ENCODE peak calls at places on chromosomes 4 and X, in six cellular contexts. C is tibial artery, W is AG09309, I is sigmoid colon, F is fibroblast of pulmonary artery, O is AG04449. H is an unnamed sample.

GRCh38 chrX:1323315-1323714 is 13.3 kb upstream of the IL3RA start:
- DNase-seq in I (no peak), W (no peak), F (no peak), O (no peak), C (no peak), H (no peak)

GRCh38 chr4:148780426-148781005 is 338.3 kb upstream of the NR3C2 start:
- DNase-seq in W (no peak), I (no peak), C (no peak), O (no peak), F (no peak), H (no peak)

GRCh38 chrX:119062750-119063374 is 9.9 kb upstream of the CT47C1 start:
- DNase-seq in C (no peak), O (no peak), I (no peak), F (peak; percentile 14), W (no peak), H (no peak)

GRCh38 chr4:107114059-107114458 is 77.9 kb upstream of the DKK2 start:
- DNase-seq in F (no peak), O (no peak), C (no peak), I (no peak), W (no peak), H (no peak)

GRCh38 chrX:6695717-6696116 is 160.8 kb upstream of the VCX3A start:
- DNase-seq in O (no peak), I (no peak), F (no peak), C (no peak), W (no peak), H (no peak)

GRCh38 chr4:26566027-26566578 is 17.8 kb upstream of the TBC1D19 start:
- DNase-seq in I (no peak), F (no peak), W (no peak), C (no peak), O (no peak), H (no peak)

GRCh38 chr4:98446499-98447375 is 185.6 kb downstream of the RAP1GDS1 start:
- DNase-seq in I (no peak), F (peak; percentile 57), C (no peak), W (no peak), O (no peak), H (peak; percentile 91)

GRCh38 chr4:186500721-186501304 is 54.6 kb downstream of the MTNR1A start:
- DNase-seq in F (no peak), I (no peak), O (no peak), C (no peak), W (no peak), H (no peak)

GRCh38 chr4:78684196-78685079 is 91.7 kb upstream of the BMP2K start:
- DNase-seq in W (no peak), F (peak; percentile 67), C (no peak), I (no peak), O (peak; percentile 14), H (no peak)

GRCh38 chr4:169089004-169089403 is 78.9 kb upstream of the CBR4 start:
- DNase-seq in I (no peak), F (no peak), O (no peak), C (no peak), W (no peak), H (no peak)

GRCh38 chr4:109434007-109434792 is 585 bp downstream of the SEC24B start:
- DNase-seq in C (peak; percentile 69), O (no peak), F (peak; percentile 21), W (no peak), I (peak; percentile 71), H (no peak)

GRCh38 chrX:133776072-133776471 is 209.3 kb downstream of the GPC3 start:
- DNase-seq in W (no peak), O (no peak), F (no peak), I (no peak), C (no peak), H (no peak)

GRCh38 chrX:9948406-9948805 is 18.8 kb upstream of the CLDN34 start:
- DNase-seq in I (no peak), O (no peak), C (no peak), F (no peak), W (no peak), H (peak; percentile 8)

GRCh38 chrX:2705036-2705435 is 13.9 kb downstream of the CD99 start:
- DNase-seq in F (peak; percentile 53), O (no peak), I (no peak), C (no peak), W (no peak), H (no peak)

GRCh38 chr4:3239998-3240920 is 8.7 kb upstream of the MSANTD1 start:
- DNase-seq in F (no peak), C (no peak), I (no peak), O (no peak), W (no peak), H (no peak)

GRCh38 chr4:174318829-174319764 is 35.4 kb downstream of the CEP44 start:
- DNase-seq in F (peak; percentile 67), I (no peak), W (no peak), O (no peak), C (no peak), H (no peak)

GRCh38 chr4:119725688-119726330 is 97.2 kb upstream of the PDE5A start:
- DNase-seq in O (no peak), W (no peak), F (no peak), C (no peak), I (no peak), H (no peak)

GRCh38 chr4:7252051-7252450 is 59.7 kb downstream of the SORCS2 start:
- DNase-seq in O (no peak), C (no peak), W (no peak), F (no peak), I (no peak), H (no peak)

GRCh38 chrX:14943963-14944362 is 70.7 kb downstream of the MOSPD2 start:
- DNase-seq in C (no peak), W (no peak), F (no peak), O (no peak), I (no peak), H (no peak)

GRCh38 chr4:4753643-4754042 is 105.8 kb upstream of the MSX1 start:
- DNase-seq in W (no peak), C (no peak), F (no peak), I (no peak), O (no peak), H (no peak)

GRCh38 chr4:32625687-32626086 is 1905.5 kb downstream of the PCDH7 start:
- DNase-seq in C (no peak), O (no peak), F (no peak), I (no peak), W (no peak), H (no peak)

GRCh38 chrX:1453951-1454785 is 1.5 kb upstream of the ASMTL start:
- DNase-seq in F (peak; percentile 85), O (peak; percentile 9), W (peak; percentile 17), C (peak; percentile 92), I (peak; percentile 91), H (peak; percentile 52)

GRCh38 chrX:147891886-147892285 is 19.8 kb upstream of the FMR1 start:
- DNase-seq in O (no peak), W (no peak), C (no peak), F (peak; percentile 24), I (no peak), H (no peak)

GRCh38 chr4:4912155-4912554 is 52.7 kb downstream of the MSX1 start:
- DNase-seq in O (no peak), C (no peak), F (no peak), I (no peak), W (no peak), H (no peak)

GRCh38 chr4:1024882-1025552 is 13.6 kb downstream of the FGFRL1 start:
- DNase-seq in O (no peak), I (no peak), C (no peak), W (no peak), F (no peak), H (no peak)

GRCh38 chr4:40309250-40309774 is 25.8 kb upstream of the CHRNA9 start:
- DNase-seq in F (peak; percentile 89), O (no peak), I (peak; percentile 89), W (no peak), C (peak; percentile 87), H (peak; percentile 78)

GRCh38 chrX:47321386-47321785 is 49.0 kb upstream of the ZNF157 start:
- DNase-seq in I (peak; percentile 88), F (peak; percentile 62), O (no peak), W (no peak), C (peak; percentile 66), H (peak; percentile 20)

GRCh38 chr4:67103001-67103737 is 442.1 kb downstream of the CENPC start:
- DNase-seq in I (no peak), O (no peak), W (no peak), C (no peak), F (no peak), H (no peak)

GRCh38 chr4:164943192-164943591 is 34.3 kb downstream of the TRIM61 start:
- DNase-seq in C (no peak), O (no peak), W (no peak), I (no peak), F (no peak), H (no peak)

GRCh38 chr4:189090174-189090814 is 850.4 kb upstream of the FRG1 start:
- DNase-seq in C (no peak), F (peak; percentile 3), O (no peak), I (no peak), W (no peak), H (no peak)

GRCh38 chrX:10597871-10598270 is 22.5 kb downstream of the MID1 start:
- DNase-seq in W (no peak), I (no peak), O (no peak), C (no peak), F (peak; percentile 61), H (no peak)

GRCh38 chr4:160136021-160136420 is 1033.1 kb downstream of the RAPGEF2 start:
- DNase-seq in C (no peak), I (no peak), W (no peak), O (no peak), F (no peak), H (peak; percentile 13)

GRCh38 chr4:123235431-123235830 is 161.2 kb upstream of the SPRY1 start:
- DNase-seq in W (no peak), O (peak; percentile 62), I (no peak), C (no peak), F (peak; percentile 32), H (peak; percentile 40)

GRCh38 chr4:55524844-55525571 is 21.7 kb downstream of the CLOCK start:
- DNase-seq in C (no peak), F (peak; percentile 42), W (no peak), O (no peak), I (no peak), H (no peak)
- H3K4me3 ChIP-seq in C (no peak overlapping the region), F (no peak overlapping the region), W (no peak overlapping the region), O (no peak overlapping the region), I (no peak overlapping the region), H (no peak overlapping the region)

DNA sequence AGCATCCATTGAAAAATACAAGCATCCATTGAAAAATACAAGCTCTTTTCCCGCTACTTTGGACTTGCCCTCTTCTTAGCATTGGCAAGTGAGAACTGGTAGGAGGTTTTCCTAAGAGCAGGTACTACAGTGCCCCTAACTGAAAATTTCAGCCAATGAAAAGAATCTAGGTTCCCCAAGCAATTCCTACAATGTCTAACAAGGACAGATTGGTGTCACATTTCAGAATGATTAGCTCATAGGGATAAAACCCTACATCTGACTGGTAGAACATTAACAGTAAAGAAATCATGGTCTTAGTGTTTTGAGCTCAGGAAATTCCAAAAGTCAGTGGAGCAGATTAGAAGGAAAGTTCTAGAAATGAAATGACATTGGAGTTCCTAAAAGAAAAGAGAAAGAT is 68.6 kb upstream of the QRFPR start:
- DNase-seq in I (no peak), W (no peak), O (no peak), C (no peak), F (no peak), H (no peak)
- TF ChIP-seq CTCF in I (no peak), W (no peak), O (no peak), C (no peak), F (no peak), H (no peak)

GRCh38 chrX:40151211-40152172 is 53.7 kb upstream of the BCOR start:
- DNase-seq in O (no peak), C (no peak), F (no peak), I (no peak), W (no peak), H (no peak)
- H3K4me3 ChIP-seq in O (no peak overlapping the region), C (peak overlapping the region; percentile 53), F (no peak overlapping the region), I (peak overlapping the region; percentile 53), W (no peak overlapping the region), H (no peak overlapping the region)

GRCh38 chrX:72084114-72084513 is 47.6 kb downstream of the RTL5 start:
- DNase-seq in I (no peak), O (no peak), F (no peak), W (no peak), C (no peak), H (no peak)
- TF ChIP-seq CTCF in I (no peak), O (no peak), F (no peak), W (no peak), C (no peak), H (no peak)